ENCODE peak calls at places on chromosomes 5 and 9, in eight cellular contexts. C, E, Y, S, P, H, A and T are unnamed samples.

GRCh38 chr5:140875085-140876065 is at the start of gene PCDHA12:
- DNase-seq in E (no peak), P (no peak), A (no peak), C (no peak), S (no peak), Y (no peak), H (no peak), T (no peak)

GRCh38 chr9:35800530-35800929 is 9.1 kb downstream of the NPR2 start:
- DNase-seq in H (no peak), Y (no peak), P (no peak), C (no peak), A (no peak), E (no peak), S (no peak), T (no peak)

GRCh38 chr9:113929634-113930092 is 53.6 kb downstream of the ZNF618 start:
- DNase-seq in C (no peak), A (no peak), E (no peak), Y (peak; percentile 86), S (no peak), P (no peak), H (no peak), T (no peak)

GRCh38 chr9:15553528-15553898 is 670 bp downstream of the CCDC171 start:
- DNase-seq in S (no peak), A (no peak), E (no peak), C (no peak), Y (no peak), P (no peak), H (no peak), T (no peak)

GRCh38 chr5:179235416-179236400 is 109.6 kb downstream of the ADAMTS2 start:
- DNase-seq in A (no peak), C (peak; percentile 40), S (no peak), H (no peak), E (no peak), Y (no peak), P (no peak), T (no peak)

GRCh38 chr9:69674741-69675438 is 2.7 kb upstream of the APBA1 start:
- DNase-seq in S (no peak), Y (peak; percentile 89), H (no peak), A (no peak), E (no peak), P (no peak), C (no peak), T (no peak)

GRCh38 chr9:135471751-135472640 is 7.6 kb upstream of the PPP1R26 start:
- DNase-seq in P (no peak), H (no peak), A (no peak), Y (no peak), C (no peak), S (no peak), E (no peak), T (no peak)

GRCh38 chr9:72355153-72355552 is 9.9 kb downstream of the ZFAND5 start:
- DNase-seq in Y (no peak), E (no peak), C (no peak), S (no peak), A (no peak), H (no peak), P (no peak), T (no peak)

GRCh38 chr5:180070726-180071417 is 687 bp downstream of the RNF130 start:
- DNase-seq in E (no peak), A (peak; percentile 68), C (no peak), P (peak; percentile 55), S (no peak), H (peak; percentile 51), Y (peak; percentile 60), T (peak; percentile 31)

GRCh38 chr9:112233769-112234168 is 58.7 kb upstream of the SUSD1 start:
- DNase-seq in S (no peak), Y (peak; percentile 91), P (no peak), E (no peak), A (no peak), C (no peak), H (no peak), T (no peak)